ENCODE peak calls at places on chromosomes 3 and 15, in five cellular contexts. One of them, this sample, is unnamed.

GRCh38 chr3:122576174-122576940 is 1.1 kb upstream of the PARP15 start:
- DNase-seq in cardiac muscle cell: no peak
- DNase-seq in right cardiac atrium: no peak
- DNase-seq in HFF-Myc: no peak
- DNase-seq in CD8-positive, alpha-beta T cell: no peak
- DNase-seq in this sample: no peak

GRCh38 chr3:151155409-151156128 is 47.4 kb downstream of the GPR171 start:
- DNase-seq in cardiac muscle cell: no peak
- DNase-seq in right cardiac atrium: no peak
- DNase-seq in HFF-Myc: no peak
- DNase-seq in CD8-positive, alpha-beta T cell: no peak
- DNase-seq in this sample: no peak

GRCh38 chr15:90588427-90588826 is 58.7 kb downstream of the CRTC3 start:
- DNase-seq in cardiac muscle cell: no peak
- DNase-seq in right cardiac atrium: no peak
- DNase-seq in HFF-Myc: no peak
- DNase-seq in CD8-positive, alpha-beta T cell: no peak
- DNase-seq in this sample: peak; percentile 32

GRCh38 chr15:41678742-41679141 is 18.5 kb downstream of the MGA start:
- DNase-seq in cardiac muscle cell: no peak
- DNase-seq in right cardiac atrium: no peak
- DNase-seq in HFF-Myc: no peak
- DNase-seq in CD8-positive, alpha-beta T cell: no peak
- DNase-seq in this sample: no peak

GRCh38 chr3:144953959-144954358 is 982.3 kb downstream of the DIPK2A start:
- DNase-seq in cardiac muscle cell: no peak
- DNase-seq in right cardiac atrium: no peak
- DNase-seq in HFF-Myc: no peak
- DNase-seq in CD8-positive, alpha-beta T cell: no peak
- DNase-seq in this sample: no peak

GRCh38 chr3:144868506-144868905 is 896.9 kb downstream of the DIPK2A start:
- DNase-seq in cardiac muscle cell: no peak
- DNase-seq in right cardiac atrium: no peak
- DNase-seq in HFF-Myc: no peak
- DNase-seq in CD8-positive, alpha-beta T cell: no peak
- DNase-seq in this sample: peak; percentile 28

GRCh38 chr15:57069423-57069822 is 151.0 kb downstream of the TCF12 start:
- DNase-seq in cardiac muscle cell: no peak
- DNase-seq in right cardiac atrium: no peak
- DNase-seq in HFF-Myc: no peak
- DNase-seq in CD8-positive, alpha-beta T cell: no peak
- DNase-seq in this sample: no peak

GRCh38 chr3:127701281-127701792 is 28.6 kb downstream of the ABTB1 start:
- DNase-seq in cardiac muscle cell: no peak
- DNase-seq in right cardiac atrium: peak; percentile 54
- DNase-seq in HFF-Myc: no peak
- DNase-seq in CD8-positive, alpha-beta T cell: no peak
- DNase-seq in this sample: no peak

GRCh38 chr15:65026756-65027155 is 2.7 kb downstream of the MTFMT start:
- DNase-seq in cardiac muscle cell: no peak
- DNase-seq in right cardiac atrium: no peak
- DNase-seq in HFF-Myc: no peak
- DNase-seq in CD8-positive, alpha-beta T cell: no peak
- DNase-seq in this sample: no peak

GRCh38 chr3:51380601-51381332 is 4.3 kb upstream of the MANF start:
- DNase-seq in cardiac muscle cell: no peak
- DNase-seq in right cardiac atrium: no peak
- DNase-seq in HFF-Myc: no peak
- DNase-seq in CD8-positive, alpha-beta T cell: no peak
- DNase-seq in this sample: no peak

GRCh38 chr3:11643212-11644087 is at the start of gene VGLL4:
- DNase-seq in cardiac muscle cell: peak; percentile 97
- DNase-seq in right cardiac atrium: peak; percentile 94
- DNase-seq in HFF-Myc: peak; percentile 54
- DNase-seq in CD8-positive, alpha-beta T cell: peak; percentile 71
- DNase-seq in this sample: peak; percentile 92

GRCh38 chr3:47117803-47118364 is 46.0 kb downstream of the SETD2 start:
- DNase-seq in cardiac muscle cell: no peak
- DNase-seq in right cardiac atrium: no peak
- DNase-seq in HFF-Myc: no peak
- DNase-seq in CD8-positive, alpha-beta T cell: no peak
- DNase-seq in this sample: no peak

GRCh38 chr15:64017082-64017588 is 29.1 kb downstream of the DAPK2 start:
- DNase-seq in cardiac muscle cell: no peak
- DNase-seq in right cardiac atrium: no peak
- DNase-seq in HFF-Myc: no peak
- DNase-seq in CD8-positive, alpha-beta T cell: no peak
- DNase-seq in this sample: peak; percentile 57

GRCh38 chr3:183500981-183501704 is 54.4 kb downstream of the KLHL6 start:
- DNase-seq in cardiac muscle cell: no peak
- DNase-seq in right cardiac atrium: no peak
- DNase-seq in HFF-Myc: no peak
- DNase-seq in CD8-positive, alpha-beta T cell: no peak
- DNase-seq in this sample: no peak

GRCh38 chr3:181729071-181729915 is 17.6 kb downstream of the SOX2 start:
- DNase-seq in cardiac muscle cell: no peak
- DNase-seq in right cardiac atrium: no peak
- DNase-seq in HFF-Myc: no peak
- DNase-seq in CD8-positive, alpha-beta T cell: no peak
- DNase-seq in this sample: no peak

GRCh38 chr15:80240261-80240660 is 11.8 kb downstream of the CTXND1 start:
- DNase-seq in cardiac muscle cell: no peak
- DNase-seq in right cardiac atrium: no peak
- DNase-seq in HFF-Myc: no peak
- DNase-seq in CD8-positive, alpha-beta T cell: no peak
- DNase-seq in this sample: no peak

GRCh38 chr3:190000861-190001196 is 119.9 kb downstream of the P3H2 start:
- DNase-seq in cardiac muscle cell: no peak
- DNase-seq in right cardiac atrium: no peak
- DNase-seq in HFF-Myc: no peak
- DNase-seq in CD8-positive, alpha-beta T cell: no peak
- DNase-seq in this sample: no peak

GRCh38 chr3:190000187-190000860 is 120.4 kb downstream of the P3H2 start:
- DNase-seq in cardiac muscle cell: no peak
- DNase-seq in right cardiac atrium: no peak
- DNase-seq in HFF-Myc: no peak
- DNase-seq in CD8-positive, alpha-beta T cell: no peak
- DNase-seq in this sample: no peak

GRCh38 chr3:190003730-190004129 is 117.0 kb downstream of the P3H2 start:
- DNase-seq in cardiac muscle cell: no peak
- DNase-seq in right cardiac atrium: no peak
- DNase-seq in HFF-Myc: peak; percentile 61
- DNase-seq in CD8-positive, alpha-beta T cell: no peak
- DNase-seq in this sample: peak; percentile 84

GRCh38 chr3:189999718-190000117 is 121.0 kb downstream of the P3H2 start:
- DNase-seq in cardiac muscle cell: no peak
- DNase-seq in right cardiac atrium: no peak
- DNase-seq in HFF-Myc: no peak
- DNase-seq in CD8-positive, alpha-beta T cell: no peak
- DNase-seq in this sample: peak; percentile 33

GRCh38 chr3:190001426-190001825 is 119.3 kb downstream of the P3H2 start:
- DNase-seq in cardiac muscle cell: no peak
- DNase-seq in right cardiac atrium: no peak
- DNase-seq in HFF-Myc: no peak
- DNase-seq in CD8-positive, alpha-beta T cell: no peak
- DNase-seq in this sample: peak; percentile 71
- H3K4me3 ChIP-seq in cardiac muscle cell: no peak overlapping the region
- H3K4me3 ChIP-seq in right cardiac atrium: no peak overlapping the region
- H3K4me3 ChIP-seq in HFF-Myc: no peak overlapping the region
- H3K4me3 ChIP-seq in CD8-positive, alpha-beta T cell: no peak overlapping the region
- H3K4me3 ChIP-seq in this sample: no peak overlapping the region

GRCh38 chr3:132254076-132254755 is 63.0 kb upstream of the ACP3 start:
- DNase-seq in cardiac muscle cell: no peak
- DNase-seq in right cardiac atrium: no peak
- DNase-seq in HFF-Myc: no peak
- DNase-seq in CD8-positive, alpha-beta T cell: no peak
- DNase-seq in this sample: peak; percentile 11

GRCh38 chr3:132253262-132253878 is 63.8 kb upstream of the ACP3 start:
- DNase-seq in cardiac muscle cell: peak; percentile 66
- DNase-seq in right cardiac atrium: no peak
- DNase-seq in HFF-Myc: peak; percentile 53
- DNase-seq in CD8-positive, alpha-beta T cell: no peak
- DNase-seq in this sample: peak; percentile 89

GRCh38 chr3:132256984-132257383 is 60.2 kb upstream of the ACP3 start:
- DNase-seq in cardiac muscle cell: peak; percentile 79
- DNase-seq in right cardiac atrium: peak; percentile 16
- DNase-seq in HFF-Myc: peak; percentile 26
- DNase-seq in CD8-positive, alpha-beta T cell: no peak
- DNase-seq in this sample: peak; percentile 88

DNA sequence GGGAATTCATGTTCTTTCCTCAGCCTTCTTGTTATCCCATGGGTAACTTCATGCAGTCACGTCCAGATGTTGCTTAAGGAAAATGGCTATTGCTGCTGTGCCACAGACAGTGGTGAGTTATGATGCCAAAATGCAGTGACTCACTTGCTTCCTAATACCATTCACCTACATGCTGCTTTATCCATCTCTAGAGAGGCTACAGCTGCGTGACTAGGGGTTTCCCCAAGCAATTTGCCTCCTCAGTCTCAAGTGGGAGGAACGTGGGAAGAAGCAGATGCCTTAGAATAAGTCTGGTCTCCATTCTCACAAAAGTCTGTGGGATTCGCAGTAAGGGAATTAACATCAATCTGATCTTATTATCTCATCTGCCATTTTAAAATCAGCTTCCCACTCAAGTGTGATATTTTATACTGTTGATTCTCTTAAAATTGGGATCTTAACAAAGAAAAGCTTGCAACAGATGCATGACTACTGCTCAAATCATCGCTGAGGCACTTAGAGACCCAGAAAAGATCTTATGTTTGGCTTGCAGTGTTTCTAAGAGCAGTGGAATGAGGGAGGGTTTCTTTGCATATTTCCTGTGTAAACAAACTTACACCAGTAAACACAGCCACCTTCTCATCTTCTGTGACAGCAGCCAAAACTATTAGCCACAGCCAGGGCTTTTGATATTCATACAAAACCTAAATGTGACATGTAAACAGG is 62.0 kb upstream of the ACP3 start:
- DNase-seq in cardiac muscle cell: no peak
- DNase-seq in right cardiac atrium: no peak
- DNase-seq in HFF-Myc: peak; percentile 67
- DNase-seq in CD8-positive, alpha-beta T cell: no peak
- DNase-seq in this sample: peak; percentile 72
- H3K4me3 ChIP-seq in cardiac muscle cell: no peak overlapping the region
- H3K4me3 ChIP-seq in right cardiac atrium: no peak overlapping the region
- H3K4me3 ChIP-seq in HFF-Myc: no peak overlapping the region
- H3K4me3 ChIP-seq in CD8-positive, alpha-beta T cell: no peak overlapping the region
- H3K4me3 ChIP-seq in this sample: no peak overlapping the region

GRCh38 chr3:36653095-36653494 is 111.3 kb downstream of the DCLK3 start:
- DNase-seq in cardiac muscle cell: no peak
- DNase-seq in right cardiac atrium: no peak
- DNase-seq in HFF-Myc: peak; percentile 15
- DNase-seq in CD8-positive, alpha-beta T cell: no peak
- DNase-seq in this sample: peak; percentile 46

GRCh38 chr3:36650271-36650671 is 114.1 kb downstream of the DCLK3 start:
- DNase-seq in cardiac muscle cell: no peak
- DNase-seq in right cardiac atrium: no peak
- DNase-seq in HFF-Myc: no peak
- DNase-seq in CD8-positive, alpha-beta T cell: no peak
- DNase-seq in this sample: peak; percentile 69

GRCh38 chr3:36647423-36647853 is 116.9 kb downstream of the DCLK3 start:
- DNase-seq in cardiac muscle cell: no peak
- DNase-seq in right cardiac atrium: no peak
- DNase-seq in HFF-Myc: no peak
- DNase-seq in CD8-positive, alpha-beta T cell: no peak
- DNase-seq in this sample: peak; percentile 47

GRCh38 chr3:36649078-36649477 is 115.3 kb downstream of the DCLK3 start:
- DNase-seq in cardiac muscle cell: no peak
- DNase-seq in right cardiac atrium: no peak
- DNase-seq in HFF-Myc: no peak
- DNase-seq in CD8-positive, alpha-beta T cell: no peak
- DNase-seq in this sample: peak; percentile 3

GRCh38 chr3:36648241-36649034 is 115.9 kb downstream of the DCLK3 start:
- DNase-seq in cardiac muscle cell: no peak
- DNase-seq in right cardiac atrium: no peak
- DNase-seq in HFF-Myc: peak; percentile 66
- DNase-seq in CD8-positive, alpha-beta T cell: no peak
- DNase-seq in this sample: peak; percentile 86
- H3K4me3 ChIP-seq in cardiac muscle cell: no peak overlapping the region
- H3K4me3 ChIP-seq in right cardiac atrium: no peak overlapping the region
- H3K4me3 ChIP-seq in HFF-Myc: no peak overlapping the region
- H3K4me3 ChIP-seq in CD8-positive, alpha-beta T cell: no peak overlapping the region
- H3K4me3 ChIP-seq in this sample: no peak overlapping the region

GRCh38 chr3:2099779-2100191 is 1.1 kb downstream of the CNTN4 start:
- DNase-seq in cardiac muscle cell: peak; percentile 61
- DNase-seq in right cardiac atrium: no peak
- DNase-seq in HFF-Myc: no peak
- DNase-seq in CD8-positive, alpha-beta T cell: no peak
- DNase-seq in this sample: no peak
- H3K4me3 ChIP-seq in cardiac muscle cell: peak overlapping the region; percentile 56
- H3K4me3 ChIP-seq in right cardiac atrium: peak overlapping the region; percentile 67
- H3K4me3 ChIP-seq in HFF-Myc: no peak overlapping the region
- H3K4me3 ChIP-seq in CD8-positive, alpha-beta T cell: no peak overlapping the region
- H3K4me3 ChIP-seq in this sample: no peak overlapping the region